ENCODE peak calls at places on chromosomes 5 and 9, in eight cellular contexts. One of them, this sample, is unnamed.

GRCh38 chr9:6788175-6789016 is 30.6 kb downstream of the KDM4C start:
- DNase-seq in CD8-positive, alpha-beta memory T cell: no peak
- DNase-seq in AG09309: no peak
- DNase-seq in HCT116: peak
- DNase-seq in putamen: no peak
- DNase-seq in heart left ventricle: peak
- DNase-seq in hepatocyte: peak
- DNase-seq in nephron progenitor cell: no peak
- DNase-seq in this sample: no peak

GRCh38 chr5:164818440-164818839 is 1313.0 kb downstream of the MAT2B start:
- DNase-seq in CD8-positive, alpha-beta memory T cell: no peak
- DNase-seq in AG09309: no peak
- DNase-seq in HCT116: no peak
- DNase-seq in putamen: no peak
- DNase-seq in heart left ventricle: no peak
- DNase-seq in hepatocyte: no peak
- DNase-seq in nephron progenitor cell: no peak
- DNase-seq in this sample: no peak

GRCh38 chr5:113612060-113612496 is 98.6 kb downstream of the YTHDC2 start:
- DNase-seq in CD8-positive, alpha-beta memory T cell: peak
- DNase-seq in AG09309: no peak
- DNase-seq in HCT116: peak
- DNase-seq in putamen: no peak
- DNase-seq in heart left ventricle: no peak
- DNase-seq in hepatocyte: peak
- DNase-seq in nephron progenitor cell: no peak
- DNase-seq in this sample: no peak

GRCh38 chr9:132545578-132545977 is 36.8 kb upstream of the BARHL1 start:
- DNase-seq in CD8-positive, alpha-beta memory T cell: no peak
- DNase-seq in AG09309: no peak
- DNase-seq in HCT116: no peak
- DNase-seq in putamen: no peak
- DNase-seq in heart left ventricle: no peak
- DNase-seq in hepatocyte: no peak
- DNase-seq in nephron progenitor cell: no peak
- DNase-seq in this sample: no peak

GRCh38 chr5:110945874-110946436 is 125.6 kb upstream of the TSLP start:
- DNase-seq in CD8-positive, alpha-beta memory T cell: no peak
- DNase-seq in AG09309: no peak
- DNase-seq in HCT116: no peak
- DNase-seq in putamen: no peak
- DNase-seq in heart left ventricle: no peak
- DNase-seq in hepatocyte: no peak
- DNase-seq in nephron progenitor cell: no peak
- DNase-seq in this sample: no peak

GRCh38 chr9:81690251-81690851 is 1.0 kb upstream of the TLE1 start:
- DNase-seq in CD8-positive, alpha-beta memory T cell: no peak
- DNase-seq in AG09309: no peak
- DNase-seq in HCT116: no peak
- DNase-seq in putamen: no peak
- DNase-seq in heart left ventricle: no peak
- DNase-seq in hepatocyte: peak
- DNase-seq in nephron progenitor cell: peak
- DNase-seq in this sample: peak

GRCh38 chr5:43649256-43649655 is 46.3 kb downstream of the NNT start:
- DNase-seq in CD8-positive, alpha-beta memory T cell: no peak
- DNase-seq in AG09309: no peak
- DNase-seq in HCT116: no peak
- DNase-seq in putamen: no peak
- DNase-seq in heart left ventricle: no peak
- DNase-seq in hepatocyte: no peak
- DNase-seq in nephron progenitor cell: no peak
- DNase-seq in this sample: no peak

GRCh38 chr9:71036501-71036900 is 84.9 kb downstream of the TRPM3 start:
- DNase-seq in CD8-positive, alpha-beta memory T cell: no peak
- DNase-seq in AG09309: no peak
- DNase-seq in HCT116: no peak
- DNase-seq in putamen: peak
- DNase-seq in heart left ventricle: no peak
- DNase-seq in hepatocyte: peak
- DNase-seq in nephron progenitor cell: no peak
- DNase-seq in this sample: no peak

GRCh38 chr9:129507805-129508204 is 113.1 kb downstream of the C9orf50 start:
- DNase-seq in CD8-positive, alpha-beta memory T cell: no peak
- DNase-seq in AG09309: no peak
- DNase-seq in HCT116: no peak
- DNase-seq in putamen: no peak
- DNase-seq in heart left ventricle: no peak
- DNase-seq in hepatocyte: no peak
- DNase-seq in nephron progenitor cell: no peak
- DNase-seq in this sample: no peak

GRCh38 chr9:70470050-70471015 is 55.9 kb upstream of the KLF9 start:
- DNase-seq in CD8-positive, alpha-beta memory T cell: no peak
- DNase-seq in AG09309: no peak
- DNase-seq in HCT116: no peak
- DNase-seq in putamen: no peak
- DNase-seq in heart left ventricle: peak
- DNase-seq in hepatocyte: peak
- DNase-seq in nephron progenitor cell: no peak
- DNase-seq in this sample: no peak

GRCh38 chr9:99411479-99412100 is 189.5 kb downstream of the SEC61B start:
- DNase-seq in CD8-positive, alpha-beta memory T cell: no peak
- DNase-seq in AG09309: no peak
- DNase-seq in HCT116: no peak
- DNase-seq in putamen: no peak
- DNase-seq in heart left ventricle: peak
- DNase-seq in hepatocyte: no peak
- DNase-seq in nephron progenitor cell: no peak
- DNase-seq in this sample: no peak

GRCh38 chr5:122921826-122922225 is 76.4 kb downstream of the SNX24 start:
- DNase-seq in CD8-positive, alpha-beta memory T cell: no peak
- DNase-seq in AG09309: peak
- DNase-seq in HCT116: no peak
- DNase-seq in putamen: no peak
- DNase-seq in heart left ventricle: no peak
- DNase-seq in hepatocyte: no peak
- DNase-seq in nephron progenitor cell: no peak
- DNase-seq in this sample: no peak

GRCh38 chr5:89083791-89084190 is 200.8 kb upstream of the MEF2C start:
- DNase-seq in CD8-positive, alpha-beta memory T cell: no peak
- DNase-seq in AG09309: peak
- DNase-seq in HCT116: no peak
- DNase-seq in putamen: no peak
- DNase-seq in heart left ventricle: no peak
- DNase-seq in hepatocyte: no peak
- DNase-seq in nephron progenitor cell: no peak
- DNase-seq in this sample: no peak

GRCh38 chr5:153490124-153491085 is at the start of gene GRIA1:
- DNase-seq in CD8-positive, alpha-beta memory T cell: no peak
- DNase-seq in AG09309: no peak
- DNase-seq in HCT116: no peak
- DNase-seq in putamen: peak
- DNase-seq in heart left ventricle: no peak
- DNase-seq in hepatocyte: peak
- DNase-seq in nephron progenitor cell: peak
- DNase-seq in this sample: no peak

GRCh38 chr9:108780949-108781734 is 74.6 kb downstream of the ACTL7B start:
- DNase-seq in CD8-positive, alpha-beta memory T cell: no peak
- DNase-seq in AG09309: no peak
- DNase-seq in HCT116: no peak
- DNase-seq in putamen: no peak
- DNase-seq in heart left ventricle: no peak
- DNase-seq in hepatocyte: no peak
- DNase-seq in nephron progenitor cell: peak
- DNase-seq in this sample: no peak

GRCh38 chr5:82222597-82223574 is 55.3 kb downstream of the RPS23 start:
- DNase-seq in CD8-positive, alpha-beta memory T cell: no peak
- DNase-seq in AG09309: peak
- DNase-seq in HCT116: no peak
- DNase-seq in putamen: no peak
- DNase-seq in heart left ventricle: no peak
- DNase-seq in hepatocyte: no peak
- DNase-seq in nephron progenitor cell: no peak
- DNase-seq in this sample: no peak

GRCh38 chr9:98516897-98517503 is 191.7 kb downstream of the GABBR2 start:
- DNase-seq in CD8-positive, alpha-beta memory T cell: no peak
- DNase-seq in AG09309: no peak
- DNase-seq in HCT116: no peak
- DNase-seq in putamen: no peak
- DNase-seq in heart left ventricle: no peak
- DNase-seq in hepatocyte: no peak
- DNase-seq in nephron progenitor cell: no peak
- DNase-seq in this sample: no peak

GRCh38 chr5:178432421-178433272 is 157.5 kb downstream of the COL23A1 start:
- DNase-seq in CD8-positive, alpha-beta memory T cell: no peak
- DNase-seq in AG09309: no peak
- DNase-seq in HCT116: no peak
- DNase-seq in putamen: no peak
- DNase-seq in heart left ventricle: no peak
- DNase-seq in hepatocyte: no peak
- DNase-seq in nephron progenitor cell: no peak
- DNase-seq in this sample: no peak

GRCh38 chr9:132301521-132301920 is 53.3 kb downstream of the SETX start:
- DNase-seq in CD8-positive, alpha-beta memory T cell: no peak
- DNase-seq in AG09309: no peak
- DNase-seq in HCT116: no peak
- DNase-seq in putamen: no peak
- DNase-seq in heart left ventricle: no peak
- DNase-seq in hepatocyte: no peak
- DNase-seq in nephron progenitor cell: no peak
- DNase-seq in this sample: no peak

GRCh38 chr5:61623401-61624069 is 291.5 kb downstream of the ZSWIM6 start:
- DNase-seq in CD8-positive, alpha-beta memory T cell: no peak
- DNase-seq in AG09309: no peak
- DNase-seq in HCT116: no peak
- DNase-seq in putamen: no peak
- DNase-seq in heart left ventricle: no peak
- DNase-seq in hepatocyte: no peak
- DNase-seq in nephron progenitor cell: no peak
- DNase-seq in this sample: no peak

GRCh38 chr5:143877196-143877595 is 65.2 kb downstream of the HMHB1 start:
- DNase-seq in CD8-positive, alpha-beta memory T cell: no peak
- DNase-seq in AG09309: no peak
- DNase-seq in HCT116: no peak
- DNase-seq in putamen: no peak
- DNase-seq in heart left ventricle: no peak
- DNase-seq in hepatocyte: no peak
- DNase-seq in nephron progenitor cell: no peak
- DNase-seq in this sample: no peak

GRCh38 chr5:116572375-116573278 is 2.0 kb downstream of the SEMA6A start:
- DNase-seq in CD8-positive, alpha-beta memory T cell: no peak
- DNase-seq in AG09309: no peak
- DNase-seq in HCT116: no peak
- DNase-seq in putamen: peak
- DNase-seq in heart left ventricle: peak
- DNase-seq in hepatocyte: peak
- DNase-seq in nephron progenitor cell: peak
- DNase-seq in this sample: peak

GRCh38 chr9:130932220-130933069 is 6.6 kb downstream of the FIBCD1 start:
- DNase-seq in CD8-positive, alpha-beta memory T cell: no peak
- DNase-seq in AG09309: no peak
- DNase-seq in HCT116: no peak
- DNase-seq in putamen: no peak
- DNase-seq in heart left ventricle: peak
- DNase-seq in hepatocyte: peak
- DNase-seq in nephron progenitor cell: peak
- DNase-seq in this sample: no peak

GRCh38 chr9:35510745-35511428 is 21.0 kb downstream of the RUSC2 start:
- DNase-seq in CD8-positive, alpha-beta memory T cell: no peak
- DNase-seq in AG09309: peak
- DNase-seq in HCT116: peak
- DNase-seq in putamen: no peak
- DNase-seq in heart left ventricle: peak
- DNase-seq in hepatocyte: peak
- DNase-seq in nephron progenitor cell: no peak
- DNase-seq in this sample: no peak

GRCh38 chr5:43174586-43174985 is 17.4 kb upstream of the NIM1K start:
- DNase-seq in CD8-positive, alpha-beta memory T cell: no peak
- DNase-seq in AG09309: no peak
- DNase-seq in HCT116: no peak
- DNase-seq in putamen: no peak
- DNase-seq in heart left ventricle: no peak
- DNase-seq in hepatocyte: no peak
- DNase-seq in nephron progenitor cell: no peak
- DNase-seq in this sample: no peak

GRCh38 chr9:130663258-130664171 is 879 bp upstream of the PRDM12 start:
- DNase-seq in CD8-positive, alpha-beta memory T cell: no peak
- DNase-seq in AG09309: no peak
- DNase-seq in HCT116: no peak
- DNase-seq in putamen: no peak
- DNase-seq in heart left ventricle: no peak
- DNase-seq in hepatocyte: no peak
- DNase-seq in nephron progenitor cell: peak
- DNase-seq in this sample: no peak

GRCh38 chr9:17528859-17529258 is 50.0 kb upstream of the SH3GL2 start:
- DNase-seq in CD8-positive, alpha-beta memory T cell: no peak
- DNase-seq in AG09309: no peak
- DNase-seq in HCT116: no peak
- DNase-seq in putamen: no peak
- DNase-seq in heart left ventricle: no peak
- DNase-seq in hepatocyte: no peak
- DNase-seq in nephron progenitor cell: no peak
- DNase-seq in this sample: no peak

GRCh38 chr5:123450114-123450513 is 26.9 kb upstream of the CEP120 start:
- DNase-seq in CD8-positive, alpha-beta memory T cell: no peak
- DNase-seq in AG09309: no peak
- DNase-seq in HCT116: no peak
- DNase-seq in putamen: no peak
- DNase-seq in heart left ventricle: no peak
- DNase-seq in hepatocyte: no peak
- DNase-seq in nephron progenitor cell: no peak
- DNase-seq in this sample: no peak

GRCh38 chr5:80109549-80110478 is 74.7 kb downstream of the THBS4 start:
- DNase-seq in CD8-positive, alpha-beta memory T cell: no peak
- DNase-seq in AG09309: no peak
- DNase-seq in HCT116: no peak
- DNase-seq in putamen: no peak
- DNase-seq in heart left ventricle: peak
- DNase-seq in hepatocyte: peak
- DNase-seq in nephron progenitor cell: peak
- DNase-seq in this sample: no peak

GRCh38 chr9:75164573-75164972 is 76.3 kb downstream of the OSTF1 start:
- DNase-seq in CD8-positive, alpha-beta memory T cell: no peak
- DNase-seq in AG09309: no peak
- DNase-seq in HCT116: no peak
- DNase-seq in putamen: no peak
- DNase-seq in heart left ventricle: no peak
- DNase-seq in hepatocyte: no peak
- DNase-seq in nephron progenitor cell: no peak
- DNase-seq in this sample: no peak

GRCh38 chr5:10288600-10289213 is 19.0 kb downstream of the CMBL start:
- DNase-seq in CD8-positive, alpha-beta memory T cell: no peak
- DNase-seq in AG09309: no peak
- DNase-seq in HCT116: no peak
- DNase-seq in putamen: no peak
- DNase-seq in heart left ventricle: peak
- DNase-seq in hepatocyte: peak
- DNase-seq in nephron progenitor cell: no peak
- DNase-seq in this sample: peak

GRCh38 chr5:134125195-134126015 is 10.9 kb downstream of the TCF7 start:
- DNase-seq in CD8-positive, alpha-beta memory T cell: no peak
- DNase-seq in AG09309: peak
- DNase-seq in HCT116: peak
- DNase-seq in putamen: peak
- DNase-seq in heart left ventricle: peak
- DNase-seq in hepatocyte: peak
- DNase-seq in nephron progenitor cell: no peak
- DNase-seq in this sample: no peak

GRCh38 chr9:116163293-116164055 is 9.9 kb downstream of the PAPPA start:
- DNase-seq in CD8-positive, alpha-beta memory T cell: no peak
- DNase-seq in AG09309: no peak
- DNase-seq in HCT116: no peak
- DNase-seq in putamen: no peak
- DNase-seq in heart left ventricle: no peak
- DNase-seq in hepatocyte: no peak
- DNase-seq in nephron progenitor cell: no peak
- DNase-seq in this sample: no peak

GRCh38 chr9:33524431-33524947 is 438 bp downstream of the ANKRD18B start:
- DNase-seq in CD8-positive, alpha-beta memory T cell: no peak
- DNase-seq in AG09309: no peak
- DNase-seq in HCT116: no peak
- DNase-seq in putamen: no peak
- DNase-seq in heart left ventricle: no peak
- DNase-seq in hepatocyte: peak
- DNase-seq in nephron progenitor cell: peak
- DNase-seq in this sample: no peak